ENCODE peak calls at places on chromosome 21, in seven cellular contexts. T is OCI-LY7, N is BJ, K is right lobe of liver, U is HCT116, V is hepatocyte, Z is A549. M is an unnamed sample.

GRCh38 chr21:35491114-35491513 is 442.0 kb upstream of the RUNX1 start:
- DNase-seq in N (no peak), T (no peak), U (no peak), Z (no peak), K (no peak), V (no peak), M (no peak)

GRCh38 chr21:44820851-44821250 is 3.0 kb upstream of the SUMO3 start:
- DNase-seq in N (no peak), V (no peak), K (no peak), U (no peak), T (no peak), Z (no peak), M (no peak)

GRCh38 chr21:27421654-27422053 is 454.8 kb upstream of the ADAMTS5 start:
- DNase-seq in U (no peak), V (no peak), Z (no peak), N (no peak), T (no peak), K (no peak), M (no peak)

GRCh38 chr21:43771199-43771675 is 4.9 kb downstream of the CSTB start:
- DNase-seq in U (no peak), V (no peak), K (no peak), Z (no peak), T (no peak), N (no peak), M (no peak)

GRCh38 chr21:46062471-46063211 is 35.3 kb upstream of the COL6A2 start:
- DNase-seq in K (no peak), Z (no peak), N (no peak), U (no peak), T (no peak), V (no peak), M (no peak)

GRCh38 chr21:43850728-43851295 is 14.2 kb upstream of the AGPAT3 start:
- DNase-seq in V (no peak), K (no peak), U (no peak), Z (no peak), N (no peak), T (no peak), M (no peak)

GRCh38 chr21:35578350-35578782 is 482.0 kb downstream of the SETD4 start:
- DNase-seq in N (peak), V (no peak), Z (no peak), T (no peak), K (no peak), U (no peak), M (no peak)

GRCh38 chr21:31108969-31109368 is 70.7 kb upstream of the KRTAP19-8 start:
- DNase-seq in N (no peak), K (no peak), U (no peak), V (no peak), Z (no peak), T (peak), M (no peak)

GRCh38 chr21:23951251-23951650 is 1656.0 kb downstream of the MRPL39 start:
- DNase-seq in Z (no peak), V (no peak), T (no peak), U (no peak), K (no peak), N (no peak), M (no peak)

DNA sequence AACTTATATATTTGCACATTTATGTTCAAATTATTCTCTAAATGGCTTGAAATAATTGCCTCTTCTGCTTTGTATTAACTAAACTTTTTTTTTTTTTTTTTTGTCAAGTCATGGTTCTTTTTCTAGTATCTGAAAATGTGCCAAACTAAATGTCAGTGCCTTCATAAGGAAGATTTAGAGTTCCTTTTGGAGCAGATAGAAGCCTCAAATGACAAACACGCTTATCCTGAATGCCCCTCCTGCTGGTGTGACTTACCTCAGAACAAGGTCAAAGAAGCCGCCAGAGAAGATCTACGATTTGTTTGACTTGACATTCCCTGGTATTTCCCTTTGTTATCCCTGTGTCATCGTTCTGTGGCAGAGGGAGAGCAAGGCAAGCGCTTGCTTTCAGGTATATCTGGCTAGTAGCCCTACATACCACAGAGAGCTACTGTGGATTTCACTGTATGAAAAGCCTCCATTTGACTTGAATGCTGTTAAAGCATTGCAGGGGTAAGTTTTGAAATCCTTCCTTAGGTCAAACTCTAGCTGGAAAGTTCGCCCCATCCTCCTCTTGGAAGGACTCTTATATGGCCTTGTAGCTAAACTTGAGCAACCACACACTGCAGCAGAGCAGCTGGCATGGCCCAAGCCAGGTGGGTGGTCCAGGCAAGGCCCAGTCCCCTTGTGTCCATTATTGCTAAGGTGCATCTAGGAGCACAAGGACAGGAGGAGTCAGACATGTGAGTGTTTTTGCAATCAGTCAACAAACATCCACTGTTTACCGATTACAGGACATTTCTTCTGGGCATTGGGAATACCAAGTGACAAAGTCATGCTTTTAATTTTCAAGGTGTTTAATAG is 285.4 kb upstream of the USP25 start:
- DNase-seq in U (no peak), T (no peak), V (no peak), N (no peak), K (no peak), Z (peak), M (no peak)
- TF ChIP-seq CTCF in U (no peak), T (no peak), V (no peak), N (no peak), K (no peak), Z (no peak), M (no peak)

DNA sequence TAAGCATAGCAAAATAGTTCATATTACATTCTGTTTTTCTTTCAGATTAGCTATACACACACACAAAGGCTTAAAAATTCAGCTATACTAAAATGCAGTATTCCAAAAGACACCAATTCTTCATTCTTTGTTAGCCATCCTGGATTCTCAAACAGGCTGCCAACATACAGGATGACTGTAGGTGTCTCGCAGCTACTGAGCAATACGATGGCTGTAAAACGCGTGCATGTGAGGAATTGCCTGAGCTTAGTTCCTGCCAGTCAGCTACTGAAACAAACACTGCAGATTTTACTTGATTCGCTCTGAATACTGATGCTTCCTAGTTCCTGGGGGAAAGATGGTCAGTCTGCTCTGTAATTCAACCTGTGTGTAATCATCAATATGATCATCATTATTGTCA is 24.7 kb upstream of the HMGN1 start:
- DNase-seq in V (peak), Z (no peak), T (peak), K (no peak), N (no peak), U (no peak), M (no peak)
- TF ChIP-seq CTCF in V (peak), Z (no peak), T (peak), K (peak), N (peak), U (peak), M (no peak)

GRCh38 chr21:42337830-42338729 is 12.7 kb downstream of the TFF2 start:
- DNase-seq in V (peak), T (peak), U (no peak), K (peak), Z (peak), N (no peak), M (peak)
- TF ChIP-seq CTCF in V (peak), T (peak), U (peak), K (peak), Z (peak), N (peak), M (peak)

GRCh38 chr21:42007541-42007940 is 2.6 kb downstream of the ZBTB21 start:
- DNase-seq in V (no peak), N (no peak), K (no peak), T (no peak), U (no peak), Z (no peak), M (no peak)

GRCh38 chr21:42010507-42011493 is 640 bp upstream of the ZBTB21 start:
- DNase-seq in Z (peak), V (peak), T (peak), N (no peak), U (no peak), K (peak), M (peak)

GRCh38 chr21:42006765-42007164 is 3.4 kb downstream of the ZBTB21 start:
- DNase-seq in K (no peak), T (no peak), Z (no peak), N (no peak), U (no peak), V (no peak), M (no peak)

GRCh38 chr21:42009831-42010506 is at the start of gene ZBTB21:
- DNase-seq in Z (peak), N (peak), U (peak), V (peak), K (peak), T (peak), M (peak)

DNA sequence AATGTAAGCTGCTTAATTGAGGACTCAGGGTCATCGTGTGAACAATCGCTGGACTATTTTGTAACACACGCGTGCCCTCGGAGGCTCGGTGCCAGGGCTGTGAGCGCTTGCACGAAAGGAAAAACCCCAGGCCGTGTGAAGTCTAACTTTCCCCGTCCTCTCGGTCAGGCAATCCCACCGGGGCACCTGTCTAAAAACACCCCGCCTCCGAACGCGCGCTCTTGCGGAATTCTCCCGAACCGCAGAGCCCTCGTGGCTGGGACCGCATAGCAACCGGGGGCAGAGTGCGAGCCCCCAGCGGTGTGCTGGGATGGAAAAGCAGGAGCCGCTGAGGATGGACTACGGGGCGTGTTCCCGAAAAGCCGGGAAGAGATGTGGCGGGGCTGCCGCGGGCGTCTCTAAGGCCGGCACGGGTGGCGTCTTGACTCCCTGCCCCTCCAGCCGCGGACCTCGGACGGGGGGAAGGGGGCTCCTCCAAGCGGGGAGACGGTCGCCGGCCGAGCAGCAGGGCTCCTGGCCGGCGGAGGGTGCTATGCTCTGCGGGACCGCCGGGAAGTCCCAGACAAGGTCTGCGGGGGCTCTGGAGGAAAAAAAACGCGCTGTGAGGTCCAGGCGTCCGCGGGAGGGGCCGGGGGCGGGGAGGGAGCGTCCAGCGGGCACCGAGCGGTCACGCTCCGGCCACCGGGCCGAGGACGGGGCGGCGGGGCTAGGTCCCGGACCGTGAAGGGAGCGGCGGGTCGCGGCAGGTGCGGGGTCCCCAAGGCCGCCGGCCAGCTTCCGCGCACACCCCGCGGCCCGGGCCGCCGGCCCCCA is 936 bp downstream of the ZBTB21 start:
- DNase-seq in K (peak), V (peak), T (peak), Z (peak), U (no peak), N (no peak), M (peak)
- TF ChIP-seq CTCF in K (peak), V (peak), T (peak), Z (peak), U (no peak), N (no peak), M (peak)

DNA sequence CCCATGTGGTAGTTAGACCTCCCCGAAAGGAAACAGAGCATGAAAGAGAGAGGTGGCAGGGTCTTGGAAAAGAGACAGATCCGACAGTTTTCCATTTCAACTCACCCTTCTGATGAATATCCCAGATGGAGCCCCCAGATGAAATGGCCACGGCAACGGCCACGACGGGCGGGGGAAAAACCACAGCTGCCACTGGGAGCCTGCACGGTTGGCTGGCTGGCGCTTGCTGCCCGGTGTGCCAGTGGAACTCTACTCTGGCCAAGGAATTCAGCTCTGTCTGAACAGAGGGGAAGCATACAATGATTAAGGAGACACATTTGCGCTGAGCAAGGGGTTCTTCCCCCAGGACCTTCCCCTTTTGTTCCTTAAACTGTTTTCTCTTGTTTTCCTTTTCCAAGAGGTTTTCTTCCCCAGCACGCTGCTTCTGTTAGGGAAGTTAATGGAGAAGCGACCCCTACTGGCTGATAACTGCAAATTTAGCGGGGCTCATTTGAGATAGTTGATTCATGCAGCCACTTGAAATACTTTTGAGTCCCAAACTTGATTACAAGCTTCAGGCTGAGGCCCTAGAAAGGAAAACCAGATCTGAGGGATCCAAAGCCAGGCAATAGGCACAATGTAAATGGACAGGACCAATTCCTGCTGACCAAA is 1122.5 kb downstream of the NCAM2 start:
- DNase-seq in T (peak), K (no peak), Z (no peak), N (no peak), U (no peak), V (peak), M (no peak)
- TF ChIP-seq CTCF in T (peak), K (peak), Z (no peak), N (no peak), U (peak), V (peak), M (no peak)

GRCh38 chr21:37642493-37642892 is 273.8 kb downstream of the KCNJ6 start:
- DNase-seq in Z (no peak), K (no peak), T (peak), V (peak), N (no peak), U (peak), M (peak)
- TF ChIP-seq CTCF in Z (peak), K (peak), T (peak), V (peak), N (no peak), U (peak), M (no peak)

M was measured in Calu3.